ENCODE peak calls at places on chromosomes 4 and X, in five cellular contexts. O is LHCN-M2, A is DMS79 treated with DMSO at 0.1 percent for 48 hours, B is AG08396, Z is skeletal muscle cell. W is an unnamed sample.

GRCh38 chrX:131330735-131331134 is 41.6 kb upstream of the IGSF1 start:
- DNase-seq in A (no peak), Z (no peak), B (no peak), O (no peak), W (no peak)

GRCh38 chrX:102934624-102935023 is 2.4 kb upstream of the RAB40AL start:
- DNase-seq in Z (no peak), O (peak), B (peak), A (peak), W (no peak)

GRCh38 chr4:7658297-7659204 is 223.8 kb upstream of the PSAPL1 start:
- DNase-seq in B (peak), O (peak), Z (no peak), A (no peak), W (no peak)

GRCh38 chrX:9163153-9163790 is 129.3 kb upstream of the FAM9B start:
- DNase-seq in Z (no peak), B (no peak), O (no peak), A (no peak), W (no peak)

GRCh38 chrX:21131786-21132185 is 242.4 kb upstream of the CNKSR2 start:
- DNase-seq in Z (no peak), A (no peak), O (no peak), B (no peak), W (no peak)

GRCh38 chr4:186193851-186194250 is 2.5 kb downstream of the CYP4V2 start:
- DNase-seq in A (no peak), O (no peak), Z (no peak), B (no peak), W (no peak)

GRCh38 chr4:76981649-76982048 is 32.1 kb downstream of the SEPTIN11 start:
- DNase-seq in B (no peak), A (no peak), Z (peak), O (no peak), W (no peak)

GRCh38 chr4:160351018-160351417 is 1248.1 kb downstream of the RAPGEF2 start:
- DNase-seq in O (no peak), A (no peak), B (no peak), Z (no peak), W (no peak)

GRCh38 chr4:154433543-154433942 is 58.1 kb downstream of the DCHS2 start:
- DNase-seq in O (no peak), A (no peak), Z (no peak), B (no peak), W (no peak)

GRCh38 chr4:171812377-171813194 is 618 bp upstream of the GALNTL6 start:
- DNase-seq in A (peak), Z (no peak), B (no peak), O (peak), W (no peak)

GRCh38 chr4:186134254-186134653 is 29.8 kb downstream of the FAM149A start:
- DNase-seq in B (no peak), Z (no peak), A (no peak), O (no peak), W (no peak)

GRCh38 chrX:115367455-115367854 is 77.9 kb downstream of the LUZP4 start:
- DNase-seq in O (peak), Z (no peak), B (no peak), A (no peak), W (no peak)

GRCh38 chrX:96436105-96436504 is 248.5 kb upstream of the DIAPH2 start:
- DNase-seq in Z (no peak), O (peak), B (peak), A (no peak), W (no peak)

GRCh38 chr4:130395871-130396270 is 1299.9 kb downstream of the C4orf33 start:
- DNase-seq in B (peak), Z (peak), O (peak), A (no peak), W (no peak)

GRCh38 chr4:25486171-25486570 is 109.1 kb downstream of the ANAPC4 start:
- DNase-seq in A (no peak), O (no peak), B (no peak), Z (no peak), W (no peak)

GRCh38 chr4:147590249-147590920 is 26.8 kb upstream of the TMEM184C start:
- DNase-seq in B (peak), O (peak), Z (no peak), A (no peak), W (peak)

GRCh38 chrX:3271485-3272186 is 74.8 kb downstream of the MXRA5 start:
- DNase-seq in Z (no peak), A (no peak), O (peak), B (peak), W (peak)

GRCh38 chr4:165905405-165906027 is 32.5 kb downstream of the TLL1 start:
- DNase-seq in B (no peak), A (no peak), Z (no peak), O (no peak), W (no peak)

GRCh38 chr4:1002131-1002630 is 9.0 kb upstream of the SLC26A1 start:
- DNase-seq in Z (no peak), A (no peak), O (no peak), B (no peak), W (peak)

GRCh38 chr4:71130827-71131603 is 137.6 kb downstream of the DCK start:
- DNase-seq in B (peak), Z (peak), O (peak), A (no peak), W (no peak)

GRCh38 chr4:67452100-67452887 is 93.0 kb downstream of the CENPC start:
- DNase-seq in O (no peak), Z (no peak), A (no peak), B (no peak), W (no peak)

GRCh38 chr4:17400696-17401095 is 111.2 kb downstream of the QDPR start:
- DNase-seq in A (no peak), B (no peak), Z (no peak), O (no peak), W (no peak)

GRCh38 chr4:122874194-122874593 is 47.6 kb downstream of the FGF2 start:
- DNase-seq in A (no peak), O (peak), Z (peak), B (peak), W (no peak)

GRCh38 chr4:76388160-76388908 is 32.6 kb downstream of the CCDC158 start:
- DNase-seq in B (no peak), Z (no peak), O (no peak), A (no peak), W (no peak)

GRCh38 chrX:2242980-2243379 is 257.8 kb downstream of the DHRSX start:
- DNase-seq in B (no peak), O (no peak), Z (no peak), A (no peak), W (no peak)

GRCh38 chr4:164224871-164225270 is 529.1 kb upstream of the SMIM31 start:
- DNase-seq in O (peak), B (no peak), A (no peak), Z (no peak), W (no peak)